ENCODE peak calls at places on chromosome 22, in nine cellular contexts. O, N, H, Q, Z, Y, J, P and K are unnamed samples. For H3K4me1, the result is how much of the 10 kb centered on the place peaks cover.

GRCh38 chr22:37887610-37888378 is 18.3 kb upstream of the MICALL1 start:
- DNase-seq in O (no peak), N (no peak), H (peak), Q (no peak), Z (no peak), Y (peak), J (no peak), P (no peak), K (no peak)

GRCh38 chr22:23266780-23267179 is 86.5 kb downstream of the BCR start:
- DNase-seq in O (no peak), N (no peak), H (no peak), Q (no peak), Z (no peak), Y (no peak), J (no peak), P (no peak), K (no peak)

GRCh38 chr22:37659066-37659896 is 758 bp downstream of the PDXP start:
- DNase-seq in O (peak), N (peak), H (no peak), Q (no peak), Z (no peak), Y (no peak), J (no peak), P (no peak), K (no peak)

GRCh38 chr22:27846248-27846760 is 44.7 kb upstream of the MN1 start:
- DNase-seq in O (no peak), N (no peak), H (no peak), Q (no peak), Z (no peak), Y (no peak), J (no peak), P (peak), K (no peak)

GRCh38 chr22:48676266-48677167 is 1151.2 kb downstream of the BRD1 start:
- DNase-seq in O (no peak), N (no peak), H (no peak), Q (no peak), Z (no peak), Y (no peak), J (peak), P (no peak), K (no peak)

GRCh38 chr22:17785185-17786184 is 11.2 kb upstream of the BID start:
- DNase-seq in O (peak), N (peak), H (peak), Q (peak), Z (peak), Y (peak), J (peak), P (peak), K (peak)

GRCh38 chr22:20551805-20552449 is 44.5 kb downstream of the MED15 start:
- DNase-seq in O (peak), N (no peak), H (no peak), Q (peak), Z (peak), Y (peak), J (peak), P (no peak), K (no peak)

GRCh38 chr22:28799125-28799833 is 1.1 kb downstream of the XBP1 start:
- DNase-seq in O (peak), N (peak), H (peak), Q (no peak), Z (no peak), Y (peak), J (no peak), P (no peak), K (peak)

GRCh38 chr22:25777870-25778269 is 35.9 kb downstream of the MYO18B start:
- DNase-seq in O (no peak), N (peak), H (no peak), Q (no peak), Z (no peak), Y (no peak), J (no peak), P (no peak), K (peak)

GRCh38 chr22:45304971-45305370 is 4.8 kb upstream of the FAM118A start:
- DNase-seq in O (no peak), N (no peak), H (peak), Q (no peak), Z (no peak), Y (no peak), J (no peak), P (no peak), K (no peak)

GRCh38 chr22:18113680-18114394 is 3.2 kb downstream of the TUBA8 start:
- DNase-seq in O (no peak), N (no peak), H (no peak), Q (no peak), Z (no peak), Y (no peak), J (no peak), P (no peak), K (no peak)

GRCh38 chr22:27673839-27674238 is 127.7 kb downstream of the MN1 start:
- DNase-seq in O (peak), N (no peak), H (no peak), Q (no peak), Z (no peak), Y (peak), J (no peak), P (no peak), K (no peak)

GRCh38 chr22:30310881-30311771 is 15.6 kb downstream of the TBC1D10A start:
- DNase-seq in O (peak), N (no peak), H (no peak), Q (no peak), Z (no peak), Y (peak), J (no peak), P (peak), K (no peak)

GRCh38 chr22:30308096-30308495 is 18.6 kb downstream of the TBC1D10A start:
- DNase-seq in O (no peak), N (no peak), H (no peak), Q (no peak), Z (no peak), Y (no peak), J (no peak), P (no peak), K (no peak)

GRCh38 chr22:30308518-30309230 is 18.1 kb downstream of the TBC1D10A start:
- DNase-seq in O (no peak), N (peak), H (no peak), Q (peak), Z (no peak), Y (no peak), J (no peak), P (no peak), K (no peak)

GRCh38 chr22:30312053-30312452 is 14.7 kb downstream of the TBC1D10A start:
- DNase-seq in O (no peak), N (no peak), H (peak), Q (no peak), Z (no peak), Y (peak), J (no peak), P (no peak), K (no peak)

DNA sequence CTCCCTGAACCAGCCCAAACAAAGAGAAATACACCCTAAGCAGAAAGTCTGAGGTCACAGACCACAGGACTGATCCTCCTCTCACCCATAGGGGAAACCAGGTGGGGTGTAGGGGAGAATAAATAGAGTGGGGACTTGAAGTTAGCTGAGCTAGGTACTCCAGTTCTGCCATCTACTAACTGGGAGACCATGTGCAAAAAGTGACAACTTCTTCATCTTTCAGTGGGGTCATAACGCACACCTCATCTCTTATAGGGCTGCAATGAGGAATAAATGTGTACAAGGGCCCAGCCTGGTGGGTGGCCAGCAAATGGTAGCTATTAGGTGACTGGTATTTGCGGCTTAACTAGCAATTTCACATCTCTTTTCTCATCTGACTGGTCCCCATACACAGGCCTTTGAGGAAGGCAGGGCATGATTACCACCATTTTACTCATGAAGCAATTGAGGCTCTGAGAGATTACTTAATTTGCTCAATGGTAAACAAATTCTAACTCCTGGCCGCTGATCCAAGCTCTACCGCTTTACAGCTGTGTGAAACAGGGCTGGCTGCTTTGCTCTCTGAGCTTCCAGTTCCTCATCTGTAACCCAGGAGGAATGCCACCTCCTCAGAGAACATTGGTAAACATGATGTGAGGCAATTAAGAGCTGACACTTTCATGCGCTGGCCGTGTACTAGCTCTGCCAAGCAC is 16.6 kb downstream of the TBC1D10A start:
- DNase-seq in O (peak), N (peak), H (no peak), Q (peak), Z (peak), Y (no peak), J (no peak), P (no peak), K (no peak)
- H3K4me1 ChIP-seq in O (half or more), N (half or more), H (under half), Q (half or more), Z (half or more), Y (half or more), J (half or more), P (half or more), K (under half)

DNA sequence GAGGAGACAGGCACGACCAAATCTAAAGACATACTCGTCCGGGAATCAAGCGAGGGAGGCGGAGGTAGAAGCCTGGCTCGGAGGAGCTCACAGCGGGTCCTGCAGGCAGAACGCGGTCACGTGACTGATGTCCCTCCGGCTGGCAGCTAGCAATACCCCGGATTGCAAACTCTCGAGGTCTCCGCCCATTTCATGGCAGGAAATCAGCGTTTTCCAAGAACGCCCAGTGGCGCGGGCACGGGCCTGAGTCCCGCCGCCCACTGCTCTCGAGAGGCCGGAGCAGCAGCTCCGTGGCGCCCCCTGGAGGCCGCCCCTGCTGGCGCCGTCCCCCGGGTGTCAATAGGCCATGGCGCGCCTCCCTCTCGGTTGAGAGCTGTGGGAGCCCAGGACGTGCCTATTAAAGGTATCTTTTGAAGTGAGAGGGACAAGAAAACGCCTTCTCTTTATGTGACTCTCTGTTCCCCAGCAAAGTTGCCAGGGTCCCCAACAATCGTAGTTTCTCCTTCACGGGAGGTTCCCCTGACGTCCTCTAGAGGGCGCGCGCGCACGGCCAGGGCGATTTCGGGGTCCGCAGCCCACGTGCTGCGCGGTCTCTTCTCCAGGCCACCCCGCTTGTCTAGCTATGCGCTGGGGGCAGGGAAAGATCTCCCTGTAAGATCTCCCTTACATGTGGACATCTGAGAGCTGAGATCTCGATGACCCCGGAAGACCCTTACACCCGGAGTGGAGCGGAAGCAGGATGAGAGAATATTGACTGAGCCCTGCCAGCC is 37.3 kb upstream of the RBFOX2 start:
- DNase-seq in O (peak), N (peak), H (peak), Q (peak), Z (peak), Y (peak), J (peak), P (peak), K (peak)
- H3K27ac ChIP-seq in O (peak), N (no peak), H (peak), Q (no peak), Z (peak), Y (peak), J (peak), P (peak), K (peak)

DNA sequence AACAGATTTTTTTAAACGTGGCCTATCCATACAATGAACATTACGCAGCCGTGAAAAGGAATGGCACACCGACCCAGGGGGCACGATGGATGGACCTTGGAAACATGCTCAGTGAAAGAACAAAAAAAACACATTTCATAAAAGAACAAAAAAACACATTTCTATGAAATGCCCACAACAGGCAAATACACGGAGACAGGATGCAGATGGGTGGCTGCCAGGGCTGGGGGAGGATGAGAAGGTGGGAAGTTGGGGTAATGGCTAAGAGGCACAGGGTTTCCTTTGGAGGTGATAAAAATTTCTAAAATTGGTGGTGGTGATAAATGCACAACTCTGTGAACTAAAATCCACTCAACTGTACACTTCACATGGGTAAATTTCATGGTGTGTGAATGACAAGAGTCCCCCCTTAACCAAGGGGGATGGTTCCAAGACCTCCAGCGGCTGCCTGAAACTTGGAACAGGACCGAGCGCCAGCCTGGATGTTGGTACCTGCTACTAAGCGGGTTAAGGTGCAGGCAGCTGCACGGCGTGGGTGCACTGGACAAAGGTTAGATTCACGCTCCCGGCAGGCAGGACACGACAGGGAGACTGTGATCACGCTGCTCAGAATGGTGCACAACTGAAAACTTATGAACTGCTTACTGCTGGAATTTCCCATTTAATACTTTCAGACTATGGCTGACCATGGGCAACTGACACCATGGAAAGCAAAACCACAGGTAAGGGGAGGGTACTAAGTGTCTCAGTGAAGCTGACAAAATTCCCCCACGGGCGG is 16.5 kb downstream of the BRD1 start:
- DNase-seq in O (no peak), N (no peak), H (no peak), Q (no peak), Z (no peak), Y (no peak), J (no peak), P (no peak), K (no peak)
- H3K4me1 ChIP-seq in O (under half), N (under half), H (under half), Q (under half), Z (half or more), Y (under half), J (half or more), P (under half), K (under half)

GRCh38 chr22:42926034-42926433 is 69.0 kb upstream of the ARFGAP3 start:
- DNase-seq in O (no peak), N (no peak), H (no peak), Q (no peak), Z (no peak), Y (peak), J (no peak), P (peak), K (no peak)
- H3K27ac ChIP-seq in O (peak), N (no peak), H (no peak), Q (no peak), Z (no peak), Y (peak), J (no peak), P (no peak), K (no peak)

GRCh38 chr22:30541979-30542810 is 4.3 kb downstream of the SEC14L6 start:
- DNase-seq in O (peak), N (no peak), H (no peak), Q (no peak), Z (no peak), Y (peak), J (no peak), P (peak), K (no peak)
- H3K4me1 ChIP-seq in O (under half), N (under half), H (under half), Q (under half), Z (under half), Y (under half), J (under half), P (under half), K (under half)

GRCh38 chr22:34973926-34974325 is 92.0 kb upstream of the ISX start:
- DNase-seq in O (no peak), N (no peak), H (no peak), Q (no peak), Z (no peak), Y (no peak), J (no peak), P (no peak), K (no peak)
- H3K27ac ChIP-seq in O (no peak), N (no peak), H (no peak), Q (no peak), Z (no peak), Y (no peak), J (no peak), P (no peak), K (no peak)

GRCh38 chr22:39284983-39285382 is 34.4 kb downstream of the RPL3 start:
- DNase-seq in O (no peak), N (no peak), H (no peak), Q (no peak), Z (no peak), Y (no peak), J (no peak), P (no peak), K (no peak)
- H3K4me1 ChIP-seq in O (under half), N (under half), H (under half), Q (under half), Z (under half), Y (under half), J (under half), P (under half), K (half or more)

DNA sequence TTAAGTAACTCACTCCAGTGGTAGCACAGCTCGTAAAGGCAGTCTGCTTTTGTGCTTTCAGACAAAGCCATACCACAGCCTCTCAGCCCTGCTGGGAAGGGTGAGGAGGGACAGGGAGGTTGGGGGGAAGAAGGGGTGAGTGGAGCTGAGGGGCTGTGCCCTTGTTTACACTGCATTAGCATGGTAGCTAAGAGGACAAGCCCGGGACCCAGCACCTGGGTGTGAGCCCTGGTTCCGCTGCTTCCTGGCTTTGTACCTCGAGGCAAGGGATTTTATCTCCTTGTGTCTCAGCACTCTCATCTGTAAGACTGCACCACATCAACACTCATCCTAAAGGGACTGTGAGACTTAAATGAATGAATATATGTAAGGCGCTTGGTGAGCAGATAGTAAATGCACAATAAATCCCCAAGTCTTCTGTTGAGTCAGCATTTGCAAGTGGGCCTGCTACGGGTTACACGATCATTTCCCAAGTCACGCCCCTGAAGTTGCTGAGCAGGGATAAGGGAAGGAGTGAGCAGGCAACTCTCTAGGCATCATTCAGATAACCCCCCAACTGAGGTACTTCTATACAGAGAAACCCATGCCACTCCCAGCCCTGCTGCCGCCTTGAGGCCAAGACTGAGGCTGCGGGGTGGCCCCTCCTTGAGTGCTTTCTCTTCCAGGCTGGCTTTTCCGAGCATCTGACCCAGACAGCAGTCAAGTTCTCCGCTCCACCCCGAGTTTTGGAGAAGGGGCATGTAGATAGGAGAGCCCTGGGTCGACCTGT is 7.5 kb downstream of the RASD2 start:
- DNase-seq in O (no peak), N (no peak), H (no peak), Q (no peak), Z (no peak), Y (no peak), J (no peak), P (no peak), K (no peak)
- H3K27ac ChIP-seq in O (no peak), N (no peak), H (no peak), Q (no peak), Z (no peak), Y (no peak), J (no peak), P (no peak), K (no peak)

DNA sequence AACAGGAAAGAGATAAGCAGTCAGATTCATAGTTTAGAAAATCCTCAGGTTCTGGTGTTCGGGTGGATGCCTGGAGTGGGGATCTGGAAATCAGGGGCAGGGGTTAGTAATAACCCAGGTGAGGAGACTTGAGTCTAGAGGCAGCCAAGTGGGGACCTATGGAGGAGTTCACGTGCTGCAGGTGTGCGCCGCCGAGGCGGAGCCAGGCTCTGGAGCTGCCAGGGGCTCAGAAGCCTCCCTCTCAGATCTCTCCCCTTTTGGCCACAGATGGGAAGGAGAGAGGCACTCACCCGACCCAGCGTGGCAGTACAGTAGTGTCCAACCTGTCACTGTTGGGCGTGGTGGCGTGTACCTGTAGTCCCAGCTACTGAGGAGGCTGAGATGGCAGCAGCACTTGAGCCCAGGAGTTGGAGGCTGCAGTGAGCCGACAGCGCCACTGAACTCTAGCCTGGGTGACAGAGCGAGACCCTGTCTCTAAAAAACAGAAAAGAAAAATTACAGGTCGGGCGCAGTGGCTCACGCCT is 27.5 kb downstream of the TXN2 start:
- DNase-seq in O (no peak), N (no peak), H (no peak), Q (no peak), Z (no peak), Y (no peak), J (no peak), P (no peak), K (no peak)
- H3K4me1 ChIP-seq in O (half or more), N (under half), H (under half), Q (half or more), Z (under half), Y (under half), J (half or more), P (half or more), K (under half)

DNA sequence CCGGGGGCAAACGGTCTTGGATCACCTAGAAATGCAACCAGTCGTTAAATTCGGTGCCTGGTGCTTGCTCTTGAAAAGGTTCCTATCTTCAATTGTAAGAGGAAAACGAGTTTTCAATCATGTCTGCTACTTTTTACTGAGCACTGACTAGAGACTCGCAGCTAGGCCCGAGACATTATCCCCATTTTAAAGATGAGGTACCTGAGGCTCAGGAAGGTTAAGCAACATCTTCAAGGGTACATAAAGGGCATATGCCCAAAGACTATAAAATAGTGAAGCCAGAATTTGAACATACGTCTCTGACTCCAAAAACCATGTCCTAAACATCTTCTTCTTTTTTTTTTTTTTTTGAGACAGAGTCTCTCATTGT is 638 bp upstream of the PISD start:
- DNase-seq in O (no peak), N (no peak), H (no peak), Q (no peak), Z (no peak), Y (no peak), J (no peak), P (no peak), K (no peak)
- H3K27ac ChIP-seq in O (peak), N (peak), H (no peak), Q (peak), Z (peak), Y (peak), J (peak), P (peak), K (peak)